ENCODE peak calls at places on chromosomes 11 and 22, in nine cellular contexts. H is astrocyte of the spinal cord, X is cardiac fibroblast, Q is heart left ventricle, E is pancreas, N is right lobe of liver, B is bronchial epithelial cell, V is tibial artery, I is endodermal cell. O is an unnamed sample.
A peak's percentile ranks its signal among the peaks of the same experiment; 100 is the strongest.

GRCh38 chr11:121145826-121146225 is 44.8 kb downstream of the TECTA start:
- DNase-seq in H (no peak), X (no peak), Q (no peak), E (no peak), N (no peak), B (no peak), V (no peak), I (peak; percentile 22), O (no peak)

GRCh38 chr11:112971200-112971599 is 10.0 kb downstream of the NCAM1 start:
- DNase-seq in H (no peak), X (no peak), Q (no peak), E (no peak), N (no peak), B (no peak), V (no peak), I (no peak), O (no peak)

GRCh38 chr22:20867179-20868099 is 8.6 kb downstream of the SNAP29 start:
- DNase-seq in H (no peak), X (peak; percentile 76), Q (no peak), E (peak; percentile 12), N (peak; percentile 76), B (no peak), V (peak; percentile 64), I (no peak), O (peak; percentile 55)

GRCh38 chr11:34168642-34169051 is 63.2 kb downstream of the NAT10 start:
- DNase-seq in H (peak; percentile 32), X (no peak), Q (peak; percentile 34), E (no peak), N (no peak), B (no peak), V (no peak), I (no peak), O (peak; percentile 22)

GRCh38 chr11:17076517-17077239 is 789 bp downstream of the RPS13 start:
- DNase-seq in H (peak; percentile 1), X (peak; percentile 25), Q (no peak), E (no peak), N (no peak), B (peak; percentile 3), V (no peak), I (no peak), O (peak; percentile 27)

GRCh38 chr11:120197254-120197891 is 13.5 kb upstream of the OAF start:
- DNase-seq in H (no peak), X (no peak), Q (peak; percentile 31), E (no peak), N (no peak), B (no peak), V (no peak), I (peak; percentile 82), O (no peak)

GRCh38 chr11:108117746-108118371 is 3.5 kb upstream of the ACAT1 start:
- DNase-seq in H (peak; percentile 72), X (peak; percentile 82), Q (no peak), E (no peak), N (no peak), B (peak; percentile 61), V (no peak), I (no peak), O (peak; percentile 77)

GRCh38 chr11:122817121-122817520 is 21.2 kb upstream of the CRTAM start:
- DNase-seq in H (no peak), X (peak; percentile 74), Q (no peak), E (peak; percentile 4), N (no peak), B (peak; percentile 93), V (no peak), I (no peak), O (peak; percentile 34)

GRCh38 chr11:15107730-15108515 is 6.8 kb upstream of the INSC start:
- DNase-seq in H (peak; percentile 19), X (no peak), Q (no peak), E (no peak), N (no peak), B (peak; percentile 79), V (no peak), I (no peak), O (peak; percentile 59)

GRCh38 chr22:32534252-32535215 is 59.9 kb downstream of the FBXO7 start:
- DNase-seq in H (no peak), X (no peak), Q (peak; percentile 75), E (peak; percentile 36), N (no peak), B (no peak), V (no peak), I (no peak), O (no peak)

GRCh38 chr11:11993814-11994213 is 14.6 kb downstream of the DKK3 start:
- DNase-seq in H (peak; percentile 85), X (peak; percentile 69), Q (no peak), E (no peak), N (peak; percentile 53), B (peak; percentile 91), V (no peak), I (no peak), O (peak; percentile 85)

GRCh38 chr22:27801616-27802388 is at the start of gene MN1:
- DNase-seq in H (peak; percentile 67), X (peak; percentile 67), Q (peak; percentile 79), E (no peak), N (peak; percentile 64), B (peak; percentile 29), V (no peak), I (peak; percentile 90), O (peak; percentile 26)

GRCh38 chr11:111459506-111460270 is 52.5 kb downstream of the BTG4 start:
- DNase-seq in H (no peak), X (no peak), Q (no peak), E (no peak), N (no peak), B (no peak), V (no peak), I (peak; percentile 70), O (no peak)

GRCh38 chr22:29383740-29384139 is 4.6 kb downstream of the AP1B1 start:
- DNase-seq in H (no peak), X (no peak), Q (no peak), E (no peak), N (no peak), B (no peak), V (no peak), I (no peak), O (no peak)

GRCh38 chr22:29387921-29388758 is at the start of gene AP1B1:
- DNase-seq in H (peak; percentile 88), X (peak; percentile 92), Q (peak; percentile 97), E (peak; percentile 96), N (peak; percentile 96), B (peak; percentile 76), V (peak; percentile 89), I (peak; percentile 98), O (peak; percentile 78)

GRCh38 chr22:29382575-29383328 is 5.6 kb downstream of the AP1B1 start:
- DNase-seq in H (no peak), X (no peak), Q (no peak), E (peak; percentile 81), N (no peak), B (no peak), V (no peak), I (no peak), O (no peak)

GRCh38 chr22:29385748-29386147 is 2.6 kb downstream of the AP1B1 start:
- DNase-seq in H (no peak), X (no peak), Q (no peak), E (peak; percentile 22), N (no peak), B (peak; percentile 17), V (peak; percentile 57), I (no peak), O (no peak)

DNA sequence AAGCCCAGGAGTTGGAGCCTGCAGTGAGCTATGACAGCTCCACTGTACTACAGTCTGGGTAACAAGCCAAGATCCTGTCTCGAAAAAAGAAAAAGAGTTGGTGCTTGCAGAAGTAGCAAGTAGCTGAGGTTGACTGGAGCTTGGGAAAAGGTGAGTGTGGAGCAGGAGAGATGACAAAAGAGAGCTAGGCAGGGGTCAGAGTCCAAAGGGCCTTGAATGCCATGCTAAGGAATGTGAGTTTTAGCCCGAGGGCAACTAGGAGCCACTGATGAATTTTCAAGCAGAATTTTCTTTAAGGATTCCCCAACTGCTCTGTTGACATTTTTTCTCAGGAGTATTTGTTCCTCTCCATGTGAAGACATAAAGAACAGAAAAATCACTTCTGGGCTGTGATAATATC is 3.1 kb downstream of the AP1B1 start:
- DNase-seq in H (no peak), X (no peak), Q (no peak), E (no peak), N (no peak), B (no peak), V (no peak), I (no peak), O (no peak)
- H3K4me3 ChIP-seq in H (no peak overlapping the region), X (no peak overlapping the region), Q (no peak overlapping the region), E (no peak overlapping the region), N (no peak overlapping the region), B (no peak overlapping the region), V (no peak overlapping the region), I (no peak overlapping the region), O (no peak overlapping the region)

DNA sequence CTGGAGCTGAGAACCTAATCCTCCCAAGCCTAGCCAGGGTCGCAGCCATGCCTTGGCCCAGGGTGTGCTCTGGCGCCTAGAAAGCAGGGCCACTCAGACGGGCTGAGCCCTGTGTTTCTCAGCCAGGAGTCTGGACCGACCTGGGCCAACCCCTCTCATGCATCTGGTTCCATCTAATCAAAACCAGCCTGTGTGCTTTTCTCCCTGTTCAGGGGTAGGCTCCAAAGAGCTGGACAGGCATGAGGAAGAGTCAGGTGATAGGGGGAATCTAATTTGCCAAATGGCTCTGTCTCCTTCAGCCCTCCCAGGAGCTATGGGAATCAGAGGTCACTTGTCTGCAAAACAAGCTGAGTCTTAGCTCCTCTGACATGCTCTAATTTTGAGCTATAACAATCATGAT is 55.7 kb downstream of the SCUBE1 start:
- DNase-seq in H (no peak), X (no peak), Q (no peak), E (no peak), N (no peak), B (no peak), V (no peak), I (no peak), O (no peak)
- H3K4me3 ChIP-seq in H (no peak overlapping the region), X (no peak overlapping the region), Q (no peak overlapping the region), E (no peak overlapping the region), N (no peak overlapping the region), B (no peak overlapping the region), V (no peak overlapping the region), I (no peak overlapping the region), O (no peak overlapping the region)

GRCh38 chr11:68750988-68751325 is 363 bp downstream of the TESMIN start:
- DNase-seq in H (no peak), X (no peak), Q (no peak), E (peak; percentile 15), N (peak; percentile 33), B (no peak), V (no peak), I (peak; percentile 95), O (no peak)
- H3K4me3 ChIP-seq in H (peak overlapping the region; percentile 8), X (no peak overlapping the region), Q (peak overlapping the region; percentile 43), E (peak overlapping the region; percentile 5), N (peak overlapping the region; percentile 52), B (peak overlapping the region; percentile 47), V (peak overlapping the region; percentile 38), I (no peak overlapping the region), O (no peak overlapping the region)

DNA sequence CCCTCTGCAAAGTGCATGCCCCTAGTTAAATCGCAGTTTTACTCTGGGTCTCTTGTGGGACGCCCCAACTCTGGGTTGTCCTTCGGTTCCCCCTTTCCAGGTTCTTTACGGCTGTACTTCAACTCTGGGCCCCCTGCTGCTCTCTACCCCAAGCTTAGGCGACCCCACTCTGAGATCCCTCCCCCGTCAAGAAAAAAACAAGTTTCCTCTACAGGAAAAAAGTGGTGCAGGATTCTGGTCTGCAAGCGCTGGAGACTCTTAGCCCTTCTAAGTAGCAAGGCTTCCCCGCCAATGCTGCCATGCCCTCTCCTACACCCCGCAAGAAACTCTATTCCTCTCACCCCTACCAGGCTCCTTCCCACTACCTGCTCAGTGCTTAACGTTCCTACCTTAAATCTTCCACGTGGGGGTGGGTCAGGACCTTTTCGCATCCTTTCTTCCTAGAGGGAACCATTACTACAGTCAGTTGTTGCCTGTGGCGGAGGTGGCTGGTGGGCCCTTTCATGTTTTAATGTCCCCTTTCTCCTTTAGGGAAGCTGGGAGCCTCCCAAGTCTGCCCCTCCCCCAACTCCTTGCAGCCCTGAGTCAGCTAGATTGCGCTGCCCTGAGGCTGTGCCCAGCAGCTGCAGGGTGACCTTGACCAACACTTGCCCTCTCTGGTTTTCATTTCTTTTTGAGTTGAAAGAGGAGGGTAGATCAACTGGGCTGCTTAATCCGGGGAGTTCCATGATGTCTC is 1.4 kb downstream of the NEFH start:
- DNase-seq in H (no peak), X (no peak), Q (no peak), E (peak; percentile 36), N (no peak), B (no peak), V (no peak), I (peak; percentile 87), O (peak; percentile 7)
- H3K4me3 ChIP-seq in H (peak overlapping the region; percentile 15), X (peak overlapping the region; percentile 11), Q (no peak overlapping the region), E (no peak overlapping the region), N (peak overlapping the region; percentile 19), B (peak overlapping the region; percentile 9), V (no peak overlapping the region), I (peak overlapping the region; percentile 81), O (peak overlapping the region; percentile 16)

O was measured in fibroblast of mammary gland.